ENCODE peak calls at places on chromosome 7, in six cellular contexts. R, Y, V, Z, G and W are unnamed samples. For H3K27me3, the result is how much of the 10 kb centered on the place peaks cover.

GRCh38 chr7:22647451-22648257 is 79.3 kb upstream of the IL6 start:
- DNase-seq in Z (no peak), R (peak), G (no peak), V (no peak), Y (no peak), W (no peak)

GRCh38 chr7:27199820-27200760 is at the start of gene HOXA13:
- DNase-seq in Y (no peak), G (no peak), V (peak), Z (no peak), R (no peak), W (peak)

GRCh38 chr7:135151162-135151932 is 3.5 kb downstream of the TMEM140 start:
- DNase-seq in R (no peak), G (peak), Y (no peak), V (no peak), Z (no peak), W (no peak)

GRCh38 chr7:12423355-12423994 is 19.8 kb upstream of the VWDE start:
- DNase-seq in Y (no peak), G (no peak), V (no peak), R (peak), Z (no peak), W (no peak)

GRCh38 chr7:27901028-27901760 is 161.2 kb downstream of the TAX1BP1 start:
- DNase-seq in Y (no peak), V (no peak), G (peak), Z (no peak), R (peak), W (no peak)

GRCh38 chr7:52309631-52310030 is 725.8 kb upstream of the POM121L12 start:
- DNase-seq in G (no peak), Y (no peak), V (no peak), Z (no peak), R (no peak), W (no peak)

GRCh38 chr7:150903627-150904026 is 51.3 kb downstream of the AOC1 start:
- DNase-seq in R (peak), V (no peak), Z (peak), G (no peak), Y (peak), W (no peak)

GRCh38 chr7:82291931-82292330 is 151.6 kb downstream of the CACNA2D1 start:
- DNase-seq in Z (no peak), Y (no peak), R (no peak), G (no peak), V (no peak), W (no peak)

GRCh38 chr7:38834357-38834756 is 74.6 kb downstream of the VPS41 start:
- DNase-seq in R (no peak), Z (no peak), G (no peak), V (no peak), Y (no peak), W (no peak)

GRCh38 chr7:77391230-77391629 is 24.9 kb downstream of the GSAP start:
- DNase-seq in V (no peak), R (no peak), G (no peak), Z (no peak), Y (no peak), W (no peak)

GRCh38 chr7:125363873-125364272 is 434.2 kb upstream of the POT1 start:
- DNase-seq in Y (no peak), V (no peak), G (no peak), Z (no peak), R (no peak), W (no peak)

GRCh38 chr7:28957822-28958234 is 302 bp downstream of the TRIL start:
- DNase-seq in V (peak), R (no peak), Z (no peak), G (no peak), Y (no peak), W (no peak)
- H3K4me3 ChIP-seq in V (peak), R (peak), Z (peak), G (no peak), Y (peak), W (peak)

GRCh38 chr7:80183900-80184685 is 49.5 kb downstream of the GNAI1 start:
- DNase-seq in V (no peak), Z (no peak), R (no peak), Y (no peak), G (no peak), W (no peak)

GRCh38 chr7:80184693-80185092 is 50.1 kb downstream of the GNAI1 start:
- DNase-seq in R (no peak), Y (no peak), V (no peak), Z (no peak), G (no peak), W (no peak)

GRCh38 chr7:80182630-80183276 is 48.1 kb downstream of the GNAI1 start:
- DNase-seq in R (peak), V (no peak), Y (no peak), G (no peak), Z (no peak), W (no peak)

GRCh38 chr7:80185571-80185970 is 50.9 kb downstream of the GNAI1 start:
- DNase-seq in Y (no peak), R (no peak), G (no peak), Z (no peak), V (no peak), W (no peak)

DNA sequence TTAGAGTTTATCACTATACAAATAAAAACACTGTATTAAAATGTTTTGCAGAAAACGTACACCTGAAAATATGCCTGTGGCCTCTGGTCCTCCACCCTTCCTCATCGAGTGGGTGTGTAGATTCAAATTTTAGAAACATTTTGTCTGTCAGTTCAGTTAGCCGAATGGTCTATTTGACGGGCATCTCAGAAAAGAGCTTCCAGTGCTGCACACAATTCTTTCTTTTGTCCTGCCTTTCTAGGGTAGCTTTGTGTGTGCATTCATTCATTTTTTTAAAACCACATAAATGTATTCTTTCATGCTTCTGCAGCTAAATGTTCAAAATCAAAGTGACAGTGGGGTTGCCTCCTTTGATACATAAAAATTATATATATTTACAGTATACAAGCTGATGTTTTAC is 46.8 kb downstream of the GNAI1 start:
- DNase-seq in Z (no peak), R (no peak), V (no peak), Y (no peak), G (no peak), W (no peak)
- TF ChIP-seq CTCF in Z (no peak), R (no peak), V (no peak), Y (no peak), G (no peak), W (no peak)

DNA sequence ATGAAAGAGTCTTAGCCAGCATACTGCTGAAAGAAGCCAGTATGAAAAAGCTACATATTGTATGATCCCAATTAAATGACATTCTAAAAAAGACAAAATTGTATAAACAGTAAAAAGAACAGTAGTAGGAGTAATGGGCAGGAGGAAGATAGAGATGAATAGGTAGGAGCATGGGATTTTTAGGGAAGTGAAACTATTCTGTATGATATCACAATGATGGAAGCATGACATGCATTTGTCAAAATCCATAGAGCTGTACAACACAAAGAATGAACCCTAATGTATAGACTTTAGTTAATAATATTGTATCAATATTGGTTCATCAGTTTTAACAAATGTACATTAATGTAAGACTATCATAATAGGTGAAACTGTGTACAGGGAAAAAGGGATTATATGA is 147.9 kb downstream of the IMMP2L start:
- DNase-seq in V (no peak), R (no peak), Z (no peak), G (no peak), Y (no peak), W (no peak)
- H3K27me3 ChIP-seq in V (under half), R (under half), Z (under half), G (under half), Y (under half), W (under half)

GRCh38 chr7:1122832-1123501 is 35.1 kb downstream of the GPER1 start:
- DNase-seq in V (no peak), Y (peak), G (no peak), R (no peak), Z (no peak), W (peak)
- H3K4me3 ChIP-seq in V (no peak), Y (no peak), G (no peak), R (no peak), Z (peak), W (no peak)

GRCh38 chr7:108097703-108098102 is 32.5 kb downstream of the LAMB4 start:
- DNase-seq in Y (no peak), G (peak), Z (no peak), V (peak), R (no peak), W (no peak)
- TF ChIP-seq CTCF in Y (peak), G (peak), Z (no peak), V (peak), R (peak), W (no peak)

GRCh38 chr7:7426686-7427085 is 109.0 kb downstream of the COL28A1 start:
- DNase-seq in Y (no peak), G (no peak), R (no peak), Z (no peak), V (no peak), W (no peak)

GRCh38 chr7:7422641-7423040 is 113.0 kb downstream of the COL28A1 start:
- DNase-seq in V (no peak), R (no peak), Z (no peak), G (no peak), Y (no peak), W (no peak)

GRCh38 chr7:7425321-7425720 is 110.4 kb downstream of the COL28A1 start:
- DNase-seq in Z (no peak), Y (no peak), G (no peak), V (no peak), R (no peak), W (no peak)

GRCh38 chr7:7421850-7422249 is 113.8 kb downstream of the COL28A1 start:
- DNase-seq in R (no peak), Z (no peak), G (no peak), V (no peak), Y (no peak), W (no peak)

DNA sequence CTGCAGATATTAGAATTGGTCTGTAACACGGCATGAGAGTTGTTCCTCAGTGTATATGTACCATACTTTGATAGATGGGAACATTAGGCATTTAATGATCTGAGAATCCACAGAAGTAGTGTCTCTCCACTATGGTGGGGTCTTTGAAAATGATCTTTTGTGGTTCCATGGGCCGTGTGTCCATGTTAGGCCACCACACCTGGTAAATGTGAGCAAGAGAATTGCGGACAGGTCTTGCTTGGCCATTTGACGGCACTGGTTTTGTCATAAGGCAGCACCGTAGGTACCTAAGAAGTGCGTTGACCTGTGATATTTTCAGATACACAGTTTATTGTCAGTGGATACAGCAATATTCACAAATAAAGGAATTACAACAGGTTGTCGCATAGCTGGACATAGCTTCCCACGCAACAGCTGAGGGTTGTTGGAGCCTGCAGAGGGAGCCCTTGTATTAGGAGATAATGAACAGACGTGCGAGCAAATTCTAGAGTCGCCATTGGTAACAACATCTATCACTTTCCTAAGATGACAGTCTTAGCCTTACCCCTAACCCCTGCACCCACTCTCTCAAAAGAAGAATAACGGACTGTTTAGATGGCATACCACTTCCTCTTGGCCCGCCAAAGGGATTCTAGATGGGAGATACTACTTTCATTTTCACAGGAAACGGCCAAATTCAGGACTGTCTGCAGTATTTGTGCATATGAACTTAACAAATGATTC is 111.4 kb downstream of the COL28A1 start:
- DNase-seq in G (peak), R (peak), Z (peak), V (peak), Y (peak), W (no peak)
- H3K27me3 ChIP-seq in G (under half), R (under half), Z (under half), V (under half), Y (under half), W (under half)

GRCh38 chr7:6161463-6162330 is 110.7 kb downstream of the CYTH3 start:
- DNase-seq in Y (no peak), V (no peak), R (no peak), Z (no peak), G (no peak), W (no peak)
- H3K4me3 ChIP-seq in Y (no peak), V (no peak), R (no peak), Z (no peak), G (no peak), W (no peak)

GRCh38 chr7:23808421-23808820 is 98.4 kb downstream of the STK31 start:
- DNase-seq in R (no peak), G (no peak), Z (no peak), Y (no peak), V (no peak), W (no peak)
- TF ChIP-seq CTCF in R (no peak), G (no peak), Z (no peak), Y (no peak), V (no peak), W (no peak)